ENCODE peak calls at places on chromosomes 7 and 10, in six cellular contexts. H is esophagus squamous epithelium, E is mammary epithelial cell, B is cardiac fibroblast, T is suprapubic skin, N is lower lobe of right lung. R is an unnamed sample.

GRCh38 chr10:125521721-125522680 is 161.0 kb downstream of the TEX36 start:
- DNase-seq in H (no peak), E (no peak), B (no peak), T (no peak), N (no peak), R (peak)

GRCh38 chr7:151755131-151755787 is 121.7 kb downstream of the PRKAG2 start:
- DNase-seq in H (no peak), E (no peak), B (peak), T (peak), N (peak), R (no peak)

GRCh38 chr7:114986805-114987204 is 64.9 kb downstream of the MDFIC start:
- DNase-seq in H (no peak), E (no peak), B (peak), T (no peak), N (no peak), R (no peak)

GRCh38 chr7:103009466-103010219 is 65.0 kb downstream of the FBXL13 start:
- DNase-seq in H (no peak), E (no peak), B (no peak), T (no peak), N (no peak), R (no peak)

GRCh38 chr7:7707756-7708310 is 10.6 kb downstream of the RPA3 start:
- DNase-seq in H (no peak), E (peak), B (no peak), T (no peak), N (no peak), R (no peak)

GRCh38 chr7:26340476-26341018 is 48.9 kb downstream of the SNX10 start:
- DNase-seq in H (no peak), E (no peak), B (no peak), T (no peak), N (no peak), R (no peak)

GRCh38 chr10:73577788-73578187 is 13.4 kb downstream of the USP54 start:
- DNase-seq in H (no peak), E (peak), B (peak), T (peak), N (peak), R (no peak)

GRCh38 chr10:132283604-132284382 is 24.0 kb downstream of the STK32C start:
- DNase-seq in H (no peak), E (no peak), B (no peak), T (no peak), N (peak), R (no peak)

GRCh38 chr7:6508539-6508938 is 42.7 kb downstream of the GRID2IP start:
- DNase-seq in H (no peak), E (no peak), B (no peak), T (no peak), N (no peak), R (peak)

GRCh38 chr10:119761106-119761505 is 35.3 kb downstream of the INPP5F start:
- DNase-seq in H (no peak), E (peak), B (peak), T (no peak), N (no peak), R (no peak)
- H3K4me3 ChIP-seq in H (no peak), E (peak), B (no peak), T (no peak), N (no peak), R (no peak)

GRCh38 chr7:75719626-75720025 is 19.1 kb downstream of the HIP1 start:
- DNase-seq in H (no peak), E (no peak), B (no peak), T (peak), N (no peak), R (no peak)

GRCh38 chr7:75718390-75719031 is 20.2 kb downstream of the HIP1 start:
- DNase-seq in H (no peak), E (no peak), B (no peak), T (no peak), N (no peak), R (no peak)

GRCh38 chr7:75722381-75722780 is 16.4 kb downstream of the HIP1 start:
- DNase-seq in H (no peak), E (no peak), B (no peak), T (no peak), N (peak), R (no peak)

GRCh38 chr7:75723444-75723843 is 15.3 kb downstream of the HIP1 start:
- DNase-seq in H (no peak), E (no peak), B (no peak), T (no peak), N (peak), R (no peak)

DNA sequence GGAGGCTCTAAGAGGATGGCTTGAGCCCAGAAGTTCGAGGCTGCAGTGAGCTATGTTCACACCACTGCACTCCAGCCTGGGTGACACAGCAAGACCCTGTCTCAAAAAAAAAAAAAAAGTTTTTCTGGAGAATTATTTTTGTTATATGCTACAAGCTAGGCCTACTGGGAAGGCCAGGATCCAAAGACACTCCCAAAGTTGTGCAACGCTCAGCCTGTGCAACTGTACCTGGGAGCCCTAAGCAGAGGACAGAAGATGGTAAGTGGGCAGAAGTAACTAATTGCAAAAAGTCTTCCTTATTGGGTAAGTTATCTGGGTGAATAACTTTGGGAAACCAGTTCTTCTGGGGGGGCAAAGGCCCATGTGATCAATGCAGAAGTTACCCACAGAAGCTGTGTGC is 17.3 kb downstream of the HIP1 start:
- DNase-seq in H (no peak), E (no peak), B (no peak), T (no peak), N (peak), R (no peak)
- H3K4me3 ChIP-seq in H (no peak), E (no peak), B (no peak), T (no peak), N (no peak), R (no peak)

GRCh38 chr7:47787249-47788069 is 160.8 kb downstream of the PKD1L1 start:
- DNase-seq in H (no peak), E (no peak), B (no peak), T (no peak), N (no peak), R (no peak)
- H3K4me3 ChIP-seq in H (no peak), E (no peak), B (no peak), T (no peak), N (no peak), R (no peak)

GRCh38 chr7:44984478-44984758 is 5.6 kb upstream of the MYO1G start:
- DNase-seq in H (no peak), E (no peak), B (no peak), T (no peak), N (no peak), R (no peak)
- H3K4me3 ChIP-seq in H (no peak), E (peak), B (no peak), T (no peak), N (no peak), R (no peak)

DNA sequence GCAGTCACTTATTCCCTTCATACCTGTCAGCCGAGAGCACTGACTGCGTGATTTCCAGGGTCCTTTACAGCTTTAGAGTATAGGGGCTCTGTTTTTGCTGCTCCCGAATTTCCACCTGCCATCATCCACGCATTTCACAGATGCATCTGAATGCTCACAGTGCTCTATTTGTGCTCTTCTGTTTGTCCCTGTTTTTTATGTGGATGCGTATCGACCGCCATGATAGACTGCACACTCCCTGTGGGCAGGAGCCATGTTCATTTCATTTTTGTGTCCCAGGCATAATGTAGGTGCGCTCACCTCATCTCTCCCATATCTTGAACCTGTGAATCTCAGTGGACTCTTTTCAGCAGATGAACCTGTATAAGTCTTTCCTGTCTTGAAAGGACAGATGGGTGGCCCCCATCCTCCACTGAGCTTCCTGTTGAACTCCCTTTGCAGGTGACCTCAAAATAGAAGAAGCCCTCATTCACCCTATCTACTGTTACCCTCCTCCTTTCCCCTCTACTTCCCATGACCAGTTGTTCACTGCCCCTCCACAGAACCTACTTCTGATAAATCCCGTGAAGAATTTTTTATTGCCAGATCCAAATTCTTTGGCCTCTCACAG is 228.4 kb downstream of the CELF2 start:
- DNase-seq in H (no peak), E (no peak), B (no peak), T (no peak), N (no peak), R (no peak)
- H3K4me3 ChIP-seq in H (no peak), E (no peak), B (no peak), T (no peak), N (no peak), R (no peak)

DNA sequence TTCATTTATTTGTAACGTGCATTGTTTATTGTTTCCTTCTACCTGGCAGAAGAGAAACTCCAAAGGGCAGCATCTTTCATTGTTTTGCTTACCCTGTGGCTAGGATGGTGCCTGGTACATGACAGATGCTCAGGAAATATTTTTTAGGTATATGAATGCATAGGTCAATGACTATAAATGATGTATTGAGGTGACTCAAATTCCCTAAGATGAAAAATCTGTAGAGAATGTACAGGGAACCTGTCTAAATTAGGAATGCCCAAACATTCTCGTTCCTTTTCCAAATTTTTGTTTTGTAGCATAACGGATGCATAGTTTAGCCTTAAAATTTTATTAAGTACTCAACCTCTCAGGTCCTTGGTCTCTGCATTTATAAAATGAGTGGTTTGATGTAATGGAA is 71.6 kb downstream of the NRP1 start:
- DNase-seq in H (no peak), E (no peak), B (no peak), T (no peak), N (no peak), R (no peak)
- H3K4me3 ChIP-seq in H (no peak), E (no peak), B (no peak), T (no peak), N (no peak), R (no peak)

DNA sequence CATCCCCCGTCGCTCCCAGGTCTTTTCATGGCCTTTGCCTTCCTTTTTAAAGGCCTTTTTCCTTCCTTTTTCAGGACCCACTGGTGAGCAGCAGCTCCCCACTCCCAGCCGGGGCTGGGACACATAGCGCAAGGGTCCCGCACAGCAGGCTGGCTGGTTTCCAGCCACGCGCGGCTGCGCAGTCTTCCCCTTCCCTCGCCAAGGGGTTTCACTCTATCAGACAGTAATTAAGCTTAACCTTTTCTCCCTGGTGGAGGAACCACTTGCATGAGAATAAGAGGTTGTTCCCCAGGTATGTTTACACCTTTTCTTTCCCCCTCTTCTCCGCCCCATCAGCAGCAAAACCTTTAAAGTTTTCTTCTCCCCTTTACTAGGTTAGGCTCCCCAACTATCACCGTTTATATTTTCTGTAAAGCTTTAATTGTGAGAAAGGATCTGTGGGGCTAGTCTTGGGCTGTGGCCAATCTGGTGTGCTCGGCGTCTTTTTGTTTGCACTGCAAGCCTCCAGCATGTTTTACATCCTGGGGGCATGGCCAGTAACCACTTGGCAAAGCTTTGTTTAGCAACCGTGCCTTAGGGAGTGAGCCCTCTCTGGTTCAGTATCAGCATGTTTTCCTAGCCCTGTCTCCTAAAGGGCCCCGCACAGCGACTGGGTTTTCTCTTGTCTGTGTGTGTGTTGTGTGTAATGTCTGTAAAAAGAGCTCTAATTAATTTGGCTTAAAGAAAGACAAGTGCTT is 219.6 kb downstream of the PHF14 start:
- DNase-seq in H (no peak), E (peak), B (peak), T (no peak), N (peak), R (peak)
- H3K4me3 ChIP-seq in H (peak), E (no peak), B (peak), T (peak), N (peak), R (peak)

R was measured in H7.